ENCODE peak calls at places on chromosome X, in eight cellular contexts. G is HEK293T, I is lower lobe of right lung, S is upper lobe of right lung, B is HFFc6, H is D341Med, V is cerebellar cortex, P is NCI-H146. R is an unnamed sample.

GRCh38 chrX:21708116-21708515 is 49.8 kb downstream of the SMPX start:
- DNase-seq in G (no peak), I (no peak), S (no peak), B (no peak), H (no peak), V (no peak), P (no peak), R (no peak)

GRCh38 chrX:6021316-6022091 is 207.2 kb downstream of the NLGN4X start:
- DNase-seq in G (peak; percentile 12), I (no peak), S (no peak), B (peak; percentile 0), H (peak; percentile 42), V (peak; percentile 70), P (peak; percentile 17), R (no peak)

GRCh38 chrX:41474726-41475100 is 27.6 kb downstream of the NYX start:
- DNase-seq in G (no peak), I (no peak), S (no peak), B (no peak), H (no peak), V (no peak), P (no peak), R (no peak)

GRCh38 chrX:14922437-14922836 is 49.2 kb downstream of the MOSPD2 start:
- DNase-seq in G (no peak), I (no peak), S (no peak), B (peak; percentile 88), H (no peak), V (no peak), P (no peak), R (no peak)

GRCh38 chrX:153917814-153918213 is 8.2 kb downstream of the ARHGAP4 start:
- DNase-seq in G (no peak), I (no peak), S (no peak), B (no peak), H (no peak), V (no peak), P (no peak), R (no peak)

GRCh38 chrX:132022115-132022862 is 813 bp upstream of the STK26 start:
- DNase-seq in G (no peak), I (no peak), S (no peak), B (no peak), H (peak; percentile 19), V (peak; percentile 0), P (no peak), R (no peak)

GRCh38 chrX:54721424-54721823 is 76.6 kb downstream of the ITIH6 start:
- DNase-seq in G (no peak), I (no peak), S (no peak), B (no peak), H (no peak), V (no peak), P (no peak), R (no peak)

GRCh38 chrX:37779857-37780256 is at the start of gene CYBB:
- DNase-seq in G (no peak), I (no peak), S (no peak), B (no peak), H (no peak), V (no peak), P (no peak), R (no peak)

GRCh38 chrX:71859637-71860036 is 51.0 kb upstream of the NHSL2 start:
- DNase-seq in G (peak; percentile 43), I (no peak), S (no peak), B (peak; percentile 17), H (peak; percentile 47), V (peak; percentile 69), P (no peak), R (no peak)

GRCh38 chrX:16643160-16643559 is 6.8 kb upstream of the S100G start:
- DNase-seq in G (no peak), I (no peak), S (no peak), B (peak; percentile 44), H (no peak), V (no peak), P (no peak), R (no peak)

GRCh38 chrX:153983321-153983729 is 10.8 kb downstream of the TMEM187 start:
- DNase-seq in G (no peak), I (no peak), S (no peak), B (no peak), H (no peak), V (no peak), P (no peak), R (no peak)

GRCh38 chrX:154748712-154749339 is 2.1 kb downstream of the GAB3 start:
- DNase-seq in G (peak; percentile 73), I (no peak), S (no peak), B (peak; percentile 24), H (peak; percentile 58), V (peak; percentile 47), P (peak; percentile 38), R (no peak)

GRCh38 chrX:38278682-38279081 is 48.6 kb downstream of the RPGR start:
- DNase-seq in G (no peak), I (no peak), S (no peak), B (no peak), H (no peak), V (no peak), P (no peak), R (no peak)

GRCh38 chrX:54808109-54808604 is 612 bp downstream of the MAGED2 start:
- DNase-seq in G (peak; percentile 60), I (no peak), S (peak; percentile 79), B (no peak), H (peak; percentile 77), V (peak; percentile 72), P (peak; percentile 79), R (peak; percentile 88)

GRCh38 chrX:129540068-129540653 is at the start of gene OCRL:
- DNase-seq in G (peak; percentile 90), I (peak; percentile 81), S (peak; percentile 85), B (peak; percentile 59), H (peak; percentile 85), V (peak; percentile 65), P (peak; percentile 72), R (peak; percentile 91)

GRCh38 chrX:35076061-35076460 is 133.5 kb downstream of the FAM47B start:
- DNase-seq in G (no peak), I (no peak), S (no peak), B (no peak), H (no peak), V (no peak), P (no peak), R (no peak)

R was measured in posterior vena cava.